ENCODE peak calls at places on chromosome 11, in seven cellular contexts. J is cardiac muscle cell; L is HTR-8/SVneo; S is effector CD4-positive, alpha-beta T cell; Z is omental fat pad; D is NCI-H526; P is fibroblast of mammary gland. V is an unnamed sample.
A peak's percentile ranks its signal among the peaks of the same experiment; 100 is the strongest.

GRCh38 chr11:103295704-103296103 is 186.5 kb downstream of the DYNC2H1 start:
- DNase-seq in S (no peak), Z (no peak), L (no peak), D (peak; percentile 30), J (no peak), P (peak; percentile 11), V (no peak)

GRCh38 chr11:130295657-130296056 is 19.1 kb downstream of the ZBTB44 start:
- DNase-seq in D (no peak), S (no peak), Z (no peak), L (no peak), J (no peak), P (no peak), V (no peak)

GRCh38 chr11:73013021-73013420 is 129.1 kb downstream of the FCHSD2 start:
- DNase-seq in P (no peak), L (no peak), Z (no peak), S (no peak), J (no peak), D (no peak), V (no peak)

GRCh38 chr11:108253176-108253575 is 30.3 kb downstream of the ATM start:
- DNase-seq in D (no peak), L (no peak), Z (no peak), S (no peak), J (no peak), P (peak; percentile 36), V (no peak)

GRCh38 chr11:65927904-65928397 is 8.7 kb downstream of the DRAP1 start:
- DNase-seq in L (no peak), D (no peak), S (peak; percentile 64), Z (no peak), P (no peak), J (no peak), V (peak; percentile 89)

GRCh38 chr11:2853401-2853800 is 32.2 kb downstream of the CDKN1C start:
- DNase-seq in J (no peak), L (no peak), Z (no peak), P (no peak), D (no peak), S (no peak), V (no peak)

GRCh38 chr11:63613517-63614135 is 607 bp downstream of the PLAAT3 start:
- DNase-seq in D (peak; percentile 56), S (peak; percentile 29), L (peak; percentile 54), J (peak; percentile 56), Z (peak; percentile 38), P (no peak), V (peak; percentile 50)

GRCh38 chr11:84855846-84856245 is 771.3 kb downstream of the DLG2 start:
- DNase-seq in P (peak; percentile 55), D (no peak), Z (no peak), J (no peak), S (no peak), L (peak; percentile 10), V (no peak)

GRCh38 chr11:69818243-69819108 is 740 bp downstream of the FGF3 start:
- DNase-seq in L (no peak), Z (no peak), J (no peak), S (no peak), D (peak; percentile 43), P (no peak), V (no peak)

GRCh38 chr11:5284551-5285130 is 14.9 kb upstream of the HBE1 start:
- DNase-seq in D (no peak), S (no peak), L (no peak), Z (no peak), P (no peak), J (no peak), V (no peak)

V was measured in GM10248.